ENCODE peak calls at places on chromosomes 5 and 9, in seven cellular contexts. L, P, O, H, U, B and Z are unnamed samples.
A peak's percentile ranks its signal among the peaks of the same experiment; 100 is the strongest.

GRCh38 chr9:77649109-77649812 is 1.1 kb upstream of the GNA14 start:
- DNase-seq in L (peak; percentile 9), P (no peak), O (no peak), H (no peak), U (no peak), B (no peak), Z (no peak)

GRCh38 chr9:89448821-89449220 is 49.1 kb downstream of the SEMA4D start:
- DNase-seq in L (no peak), P (no peak), O (no peak), H (no peak), U (no peak), B (no peak), Z (no peak)

GRCh38 chr9:7097040-7097715 is 339.4 kb downstream of the KDM4C start:
- DNase-seq in L (no peak), P (no peak), O (no peak), H (no peak), U (no peak), B (no peak), Z (no peak)

GRCh38 chr9:129164246-129164930 is 13.7 kb downstream of the IER5L start:
- DNase-seq in L (no peak), P (no peak), O (no peak), H (no peak), U (no peak), B (no peak), Z (no peak)

GRCh38 chr5:53419247-53419646 is 61.2 kb upstream of the FST start:
- DNase-seq in L (peak; percentile 86), P (no peak), O (no peak), H (no peak), U (no peak), B (peak; percentile 78), Z (no peak)

GRCh38 chr5:10018670-10019069 is 231.0 kb downstream of the ATPSCKMT start:
- DNase-seq in L (peak; percentile 52), P (no peak), O (no peak), H (no peak), U (no peak), B (peak; percentile 46), Z (peak; percentile 60)

GRCh38 chr9:4327504-4328191 is 27.8 kb upstream of the GLIS3 start:
- DNase-seq in L (peak; percentile 52), P (no peak), O (no peak), H (no peak), U (no peak), B (no peak), Z (peak; percentile 38)

GRCh38 chr5:32482193-32482592 is 37.7 kb upstream of the ZFR start:
- DNase-seq in L (no peak), P (no peak), O (no peak), H (no peak), U (no peak), B (no peak), Z (no peak)

GRCh38 chr9:93091056-93091452 is 5.0 kb upstream of the CARD19 start:
- DNase-seq in L (no peak), P (no peak), O (no peak), H (no peak), U (no peak), B (no peak), Z (no peak)

GRCh38 chr9:121282309-121283071 is 14.5 kb downstream of the GSN start:
- DNase-seq in L (peak; percentile 88), P (no peak), O (no peak), H (no peak), U (no peak), B (peak; percentile 86), Z (no peak)

GRCh38 chr9:88949425-88949824 is 41.8 kb upstream of the S1PR3 start:
- DNase-seq in L (peak; percentile 39), P (no peak), O (no peak), H (no peak), U (no peak), B (no peak), Z (no peak)

GRCh38 chr5:43020294-43020711 is 19.8 kb downstream of the ANXA2R start:
- DNase-seq in L (no peak), P (no peak), O (no peak), H (peak; percentile 27), U (no peak), B (no peak), Z (no peak)

GRCh38 chr5:61307611-61308010 is 24.4 kb upstream of the ZSWIM6 start:
- DNase-seq in L (no peak), P (no peak), O (no peak), H (no peak), U (no peak), B (no peak), Z (no peak)

GRCh38 chr5:41234475-41234874 is 21.1 kb upstream of the C6 start:
- DNase-seq in L (no peak), P (no peak), O (no peak), H (no peak), U (no peak), B (no peak), Z (no peak)

GRCh38 chr9:110538169-110538568 is 41.4 kb downstream of the SVEP1 start:
- DNase-seq in L (peak; percentile 47), P (no peak), O (no peak), H (no peak), U (no peak), B (peak; percentile 35), Z (peak; percentile 30)

GRCh38 chr5:172076783-172077244 is 70.4 kb upstream of the FBXW11 start:
- DNase-seq in L (peak; percentile 43), P (no peak), O (no peak), H (no peak), U (no peak), B (peak; percentile 27), Z (no peak)

GRCh38 chr9:86796671-86797070 is 150.6 kb downstream of the GAS1 start:
- DNase-seq in L (no peak), P (no peak), O (no peak), H (no peak), U (no peak), B (no peak), Z (no peak)

GRCh38 chr9:23826120-23826629 is at the start of gene ELAVL2:
- DNase-seq in L (peak; percentile 66), P (peak; percentile 15), O (peak; percentile 98), H (peak; percentile 31), U (peak; percentile 25), B (peak; percentile 66), Z (peak; percentile 79)

GRCh38 chr5:157365732-157366131 is 94.3 kb upstream of the NIPAL4 start:
- DNase-seq in L (no peak), P (no peak), O (no peak), H (no peak), U (no peak), B (no peak), Z (no peak)

GRCh38 chr5:148860599-148860998 is 34.2 kb downstream of the ADRB2 start:
- DNase-seq in L (no peak), P (no peak), O (no peak), H (no peak), U (no peak), B (no peak), Z (no peak)

GRCh38 chr5:180599590-180599914 is 8.3 kb upstream of the SCGB3A1 start:
- DNase-seq in L (no peak), P (no peak), O (no peak), H (no peak), U (no peak), B (no peak), Z (no peak)

GRCh38 chr5:98570010-98570409 is 203.5 kb upstream of the RGMB start:
- DNase-seq in L (peak; percentile 46), P (no peak), O (no peak), H (no peak), U (no peak), B (no peak), Z (no peak)

GRCh38 chr5:170508036-170508435 is 4.2 kb downstream of the KCNIP1 start:
- DNase-seq in L (no peak), P (no peak), O (no peak), H (no peak), U (no peak), B (no peak), Z (no peak)

GRCh38 chr5:119243888-119244287 is 111.9 kb upstream of the TNFAIP8 start:
- DNase-seq in L (no peak), P (no peak), O (no peak), H (no peak), U (no peak), B (no peak), Z (no peak)